ENCODE peak calls at places on chromosomes 7 and 10, in six cellular contexts. One of them, this sample, is unnamed.

GRCh38 chr7:148264933-148265557 is 325.5 kb upstream of the C7orf33 start:
- DNase-seq in HFF-Myc: no peak
- DNase-seq in coronary artery: no peak
- DNase-seq in AG10803: peak
- DNase-seq in transverse colon: no peak
- DNase-seq in psoas muscle: no peak
- DNase-seq in this sample: peak

GRCh38 chr7:42790196-42790595 is 121.7 kb downstream of the C7orf25 start:
- DNase-seq in HFF-Myc: peak
- DNase-seq in coronary artery: no peak
- DNase-seq in AG10803: peak
- DNase-seq in transverse colon: no peak
- DNase-seq in psoas muscle: no peak
- DNase-seq in this sample: peak

GRCh38 chr10:29329420-29329819 is 40.5 kb downstream of the LYZL1 start:
- DNase-seq in HFF-Myc: no peak
- DNase-seq in coronary artery: no peak
- DNase-seq in AG10803: peak
- DNase-seq in transverse colon: no peak
- DNase-seq in psoas muscle: no peak
- DNase-seq in this sample: peak

GRCh38 chr7:129617607-129618006 is 6.1 kb downstream of the NRF1 start:
- DNase-seq in HFF-Myc: no peak
- DNase-seq in coronary artery: no peak
- DNase-seq in AG10803: no peak
- DNase-seq in transverse colon: no peak
- DNase-seq in psoas muscle: no peak
- DNase-seq in this sample: no peak

GRCh38 chr10:27621441-27621840 is 117.3 kb downstream of the RAB18 start:
- DNase-seq in HFF-Myc: no peak
- DNase-seq in coronary artery: no peak
- DNase-seq in AG10803: peak
- DNase-seq in transverse colon: no peak
- DNase-seq in psoas muscle: no peak
- DNase-seq in this sample: no peak

GRCh38 chr10:1449806-1450205 is 287.5 kb downstream of the ADARB2 start:
- DNase-seq in HFF-Myc: no peak
- DNase-seq in coronary artery: no peak
- DNase-seq in AG10803: no peak
- DNase-seq in transverse colon: no peak
- DNase-seq in psoas muscle: no peak
- DNase-seq in this sample: no peak

GRCh38 chr10:68992721-68993440 is 4.3 kb downstream of the KIFBP start:
- DNase-seq in HFF-Myc: peak
- DNase-seq in coronary artery: peak
- DNase-seq in AG10803: peak
- DNase-seq in transverse colon: peak
- DNase-seq in psoas muscle: peak
- DNase-seq in this sample: peak

GRCh38 chr10:83522881-83523386 is 616.4 kb upstream of the GHITM start:
- DNase-seq in HFF-Myc: no peak
- DNase-seq in coronary artery: no peak
- DNase-seq in AG10803: peak
- DNase-seq in transverse colon: no peak
- DNase-seq in psoas muscle: no peak
- DNase-seq in this sample: peak

GRCh38 chr7:33423646-33424020 is 294.3 kb downstream of the BBS9 start:
- DNase-seq in HFF-Myc: no peak
- DNase-seq in coronary artery: no peak
- DNase-seq in AG10803: no peak
- DNase-seq in transverse colon: no peak
- DNase-seq in psoas muscle: no peak
- DNase-seq in this sample: no peak

GRCh38 chr10:126060232-126060935 is 164.0 kb downstream of the FANK1 start:
- DNase-seq in HFF-Myc: no peak
- DNase-seq in coronary artery: no peak
- DNase-seq in AG10803: peak
- DNase-seq in transverse colon: no peak
- DNase-seq in psoas muscle: peak
- DNase-seq in this sample: peak

GRCh38 chr10:76969366-76969990 is 668.1 kb downstream of the KCNMA1 start:
- DNase-seq in HFF-Myc: no peak
- DNase-seq in coronary artery: no peak
- DNase-seq in AG10803: no peak
- DNase-seq in transverse colon: no peak
- DNase-seq in psoas muscle: no peak
- DNase-seq in this sample: no peak

DNA sequence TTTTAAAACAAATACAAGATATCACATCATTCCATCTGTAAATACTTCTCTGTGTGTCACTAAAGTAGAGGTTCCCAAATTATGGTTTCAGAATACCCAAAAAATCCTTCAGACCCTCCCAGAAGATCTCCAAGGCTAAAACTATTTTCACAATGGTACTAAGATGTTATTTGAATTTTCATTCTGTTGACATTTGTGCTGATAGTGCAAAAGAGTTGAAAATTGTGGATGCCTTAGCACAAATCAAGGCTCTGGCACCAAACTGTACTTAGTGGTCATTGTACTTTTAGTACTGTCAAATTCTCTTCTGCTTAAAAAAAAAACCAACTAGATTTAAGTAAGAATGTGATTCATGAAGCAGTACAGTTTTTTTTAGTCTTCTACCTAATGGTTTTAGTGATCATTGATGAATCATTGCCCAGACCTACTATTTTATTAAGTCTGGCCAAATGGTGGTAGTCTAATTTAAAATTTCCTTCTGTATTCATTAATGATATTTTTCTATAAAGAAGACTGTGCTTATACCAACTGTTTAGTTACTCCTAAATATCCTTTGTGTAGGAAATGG is 50.5 kb downstream of the TPST1 start:
- DNase-seq in HFF-Myc: no peak
- DNase-seq in coronary artery: no peak
- DNase-seq in AG10803: peak
- DNase-seq in transverse colon: no peak
- DNase-seq in psoas muscle: no peak
- DNase-seq in this sample: peak
- H3K4me3 ChIP-seq in HFF-Myc: no peak
- H3K4me3 ChIP-seq in coronary artery: no peak
- H3K4me3 ChIP-seq in AG10803: no peak
- H3K4me3 ChIP-seq in transverse colon: no peak
- H3K4me3 ChIP-seq in psoas muscle: no peak
- H3K4me3 ChIP-seq in this sample: no peak

GRCh38 chr10:34655286-34656170 is 159.6 kb downstream of the PARD3 start:
- DNase-seq in HFF-Myc: peak
- DNase-seq in coronary artery: no peak
- DNase-seq in AG10803: peak
- DNase-seq in transverse colon: peak
- DNase-seq in psoas muscle: no peak
- DNase-seq in this sample: peak
- TF ChIP-seq CTCF in HFF-Myc: peak
- TF ChIP-seq CTCF in coronary artery: peak
- TF ChIP-seq CTCF in AG10803: peak
- TF ChIP-seq CTCF in transverse colon: peak
- TF ChIP-seq CTCF in psoas muscle: peak
- TF ChIP-seq CTCF in this sample: peak

GRCh38 chr7:157585113-157585861 is 248.5 kb downstream of the DNAJB6 start:
- DNase-seq in HFF-Myc: no peak
- DNase-seq in coronary artery: no peak
- DNase-seq in AG10803: no peak
- DNase-seq in transverse colon: no peak
- DNase-seq in psoas muscle: no peak
- DNase-seq in this sample: no peak
- H3K4me3 ChIP-seq in HFF-Myc: no peak
- H3K4me3 ChIP-seq in coronary artery: no peak
- H3K4me3 ChIP-seq in AG10803: no peak
- H3K4me3 ChIP-seq in transverse colon: no peak
- H3K4me3 ChIP-seq in psoas muscle: no peak
- H3K4me3 ChIP-seq in this sample: no peak

GRCh38 chr7:112416127-112416526 is 34.1 kb upstream of the IFRD1 start:
- DNase-seq in HFF-Myc: no peak
- DNase-seq in coronary artery: no peak
- DNase-seq in AG10803: peak
- DNase-seq in transverse colon: no peak
- DNase-seq in psoas muscle: no peak
- DNase-seq in this sample: peak

GRCh38 chr7:112410087-112410486 is 40.2 kb upstream of the IFRD1 start:
- DNase-seq in HFF-Myc: no peak
- DNase-seq in coronary artery: no peak
- DNase-seq in AG10803: no peak
- DNase-seq in transverse colon: no peak
- DNase-seq in psoas muscle: no peak
- DNase-seq in this sample: no peak

GRCh38 chr7:112419543-112420130 is 30.6 kb upstream of the IFRD1 start:
- DNase-seq in HFF-Myc: no peak
- DNase-seq in coronary artery: no peak
- DNase-seq in AG10803: no peak
- DNase-seq in transverse colon: no peak
- DNase-seq in psoas muscle: no peak
- DNase-seq in this sample: no peak

GRCh38 chr7:112411186-112411795 is 39.0 kb upstream of the IFRD1 start:
- DNase-seq in HFF-Myc: no peak
- DNase-seq in coronary artery: no peak
- DNase-seq in AG10803: peak
- DNase-seq in transverse colon: peak
- DNase-seq in psoas muscle: no peak
- DNase-seq in this sample: peak

GRCh38 chr7:112414855-112415490 is 35.3 kb upstream of the IFRD1 start:
- DNase-seq in HFF-Myc: no peak
- DNase-seq in coronary artery: no peak
- DNase-seq in AG10803: no peak
- DNase-seq in transverse colon: no peak
- DNase-seq in psoas muscle: no peak
- DNase-seq in this sample: peak
- TF ChIP-seq CTCF in HFF-Myc: peak
- TF ChIP-seq CTCF in coronary artery: no peak
- TF ChIP-seq CTCF in AG10803: peak
- TF ChIP-seq CTCF in transverse colon: peak
- TF ChIP-seq CTCF in psoas muscle: peak
- TF ChIP-seq CTCF in this sample: peak

DNA sequence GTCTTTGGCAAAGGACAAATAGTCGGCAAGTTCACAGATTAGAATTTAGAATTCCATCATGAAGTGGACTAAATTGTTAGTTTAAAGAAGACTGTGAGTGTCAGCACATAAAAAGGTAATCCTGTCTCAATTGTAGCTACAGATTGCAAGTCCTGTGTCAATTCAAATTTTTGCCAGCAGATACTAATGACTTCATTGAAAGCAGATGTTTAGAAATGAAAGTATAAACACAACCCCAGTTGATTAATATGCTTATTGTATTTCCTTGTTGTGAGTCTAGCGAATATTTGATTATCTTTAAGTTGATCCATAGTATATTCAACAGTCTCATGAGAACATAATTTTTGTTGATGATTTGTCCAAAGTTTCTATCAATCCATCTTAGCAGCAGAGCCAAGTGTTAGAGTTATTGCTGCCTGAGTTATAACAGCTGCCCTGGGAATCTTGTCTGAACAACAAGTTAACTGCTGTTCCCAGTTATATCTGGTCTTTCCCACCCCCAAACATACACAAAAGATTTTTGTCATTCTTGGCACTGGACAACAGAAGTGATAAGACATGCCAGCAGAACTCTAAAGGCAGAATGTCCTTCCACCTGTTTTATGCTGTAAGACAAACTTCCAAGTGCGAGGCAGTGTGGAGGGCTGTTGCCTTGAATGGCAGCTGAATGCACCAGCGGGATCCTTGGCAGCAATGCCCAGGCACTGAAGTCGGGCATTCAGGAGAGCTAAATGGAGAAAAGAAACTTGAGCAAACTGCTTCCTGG is 21.3 kb upstream of the HERPUD2 start:
- DNase-seq in HFF-Myc: no peak
- DNase-seq in coronary artery: peak
- DNase-seq in AG10803: peak
- DNase-seq in transverse colon: no peak
- DNase-seq in psoas muscle: peak
- DNase-seq in this sample: no peak
- H3K4me3 ChIP-seq in HFF-Myc: no peak
- H3K4me3 ChIP-seq in coronary artery: peak
- H3K4me3 ChIP-seq in AG10803: peak
- H3K4me3 ChIP-seq in transverse colon: no peak
- H3K4me3 ChIP-seq in psoas muscle: peak
- H3K4me3 ChIP-seq in this sample: peak

This sample was measured in foreskin fibroblast.